ENCODE peak calls at places on chromosomes 16 and 17, in ten cellular contexts. E, X, A, R, T, V, D, Z, K and Q are unnamed samples.

GRCh38 chr17:55037828-55038227 is 69.3 kb downstream of the STXBP4 start:
- DNase-seq in X (no peak), R (no peak), V (no peak), D (no peak), Z (no peak), A (no peak), K (no peak), E (no peak), T (no peak), Q (no peak)

GRCh38 chr16:86406056-86406455 is 104.3 kb upstream of the FOXF1 start:
- DNase-seq in E (no peak), Z (no peak), V (no peak), R (no peak), X (no peak), A (no peak), K (no peak), D (no peak), T (no peak), Q (no peak)

GRCh38 chr17:4948997-4949320 is 629 bp upstream of the PFN1 start:
- DNase-seq in D (peak), E (peak), K (peak), Z (peak), A (no peak), T (peak), X (peak), R (peak), V (peak), Q (peak)

GRCh38 chr17:82203920-82204319 is 8.7 kb downstream of the CCDC57 start:
- DNase-seq in E (no peak), T (no peak), D (no peak), X (no peak), V (no peak), K (no peak), R (no peak), A (no peak), Z (no peak), Q (no peak)

GRCh38 chr16:52309761-52310416 is 237.1 kb downstream of the TOX3 start:
- DNase-seq in K (no peak), R (no peak), X (no peak), A (no peak), D (no peak), V (no peak), E (no peak), T (peak), Z (no peak), Q (no peak)

GRCh38 chr17:5437721-5438317 is 1.1 kb downstream of the C1QBP start:
- DNase-seq in V (no peak), K (no peak), Z (no peak), X (no peak), R (peak), D (no peak), E (no peak), A (no peak), T (no peak), Q (no peak)

GRCh38 chr17:49875690-49876089 is 27.8 kb upstream of the TAC4 start:
- DNase-seq in V (no peak), Z (no peak), T (peak), E (no peak), A (no peak), R (no peak), X (no peak), K (no peak), D (no peak), Q (no peak)

GRCh38 chr17:55609737-55610201 is 98.5 kb upstream of the SMIM36 start:
- DNase-seq in A (no peak), E (no peak), V (peak), K (no peak), D (no peak), T (no peak), R (peak), Z (no peak), X (peak), Q (peak)

GRCh38 chr17:8630227-8630801 is at the start of gene MYH10:
- DNase-seq in D (no peak), Z (no peak), X (peak), R (no peak), K (no peak), T (no peak), A (no peak), E (peak), V (peak), Q (no peak)

GRCh38 chr16:9053006-9053601 is 38.3 kb upstream of the HAPSTR1 start:
- DNase-seq in E (peak), A (peak), R (peak), Z (peak), V (peak), X (peak), K (no peak), D (no peak), T (peak), Q (peak)

GRCh38 chr16:49491111-49491670 is 117.6 kb downstream of the C16orf78 start:
- DNase-seq in D (no peak), K (peak), Z (no peak), R (no peak), T (peak), V (peak), A (no peak), X (no peak), E (peak), Q (no peak)

GRCh38 chr17:80899402-80900268 is 92.0 kb upstream of the CHMP6 start:
- DNase-seq in K (no peak), X (peak), T (peak), Z (no peak), V (no peak), R (peak), D (peak), E (peak), A (peak), Q (peak)

GRCh38 chr17:69592692-69593350 is 178.3 kb downstream of the MAP2K6 start:
- DNase-seq in K (no peak), R (no peak), A (no peak), X (no peak), D (no peak), E (no peak), V (no peak), Z (no peak), T (no peak), Q (no peak)

GRCh38 chr17:50866261-50866949 is at the start of gene TOB1:
- DNase-seq in X (peak), E (peak), T (peak), D (peak), K (peak), Z (peak), A (peak), V (peak), R (peak), Q (peak)

GRCh38 chr17:9918352-9918751 is 13.3 kb upstream of the RCVRN start:
- DNase-seq in A (no peak), K (no peak), V (no peak), R (no peak), T (no peak), E (no peak), D (no peak), Z (no peak), X (no peak), Q (no peak)

GRCh38 chr16:49739381-49739780 is 116.5 kb downstream of the ZNF423 start:
- DNase-seq in Z (no peak), D (no peak), X (no peak), E (no peak), R (no peak), V (no peak), A (peak), K (no peak), T (peak), Q (no peak)

GRCh38 chr17:78735832-78736525 is 46.1 kb downstream of the CYTH1 start:
- DNase-seq in X (peak), A (no peak), D (no peak), R (peak), T (no peak), Z (no peak), E (no peak), V (no peak), K (no peak), Q (no peak)

GRCh38 chr16:2919511-2920255 is 8.0 kb downstream of the FLYWCH1 start:
- DNase-seq in E (no peak), T (peak), A (peak), K (peak), Z (no peak), R (peak), D (peak), X (peak), V (peak), Q (no peak)

GRCh38 chr17:57021226-57021940 is 43.5 kb downstream of the SCPEP1 start:
- DNase-seq in D (no peak), T (no peak), R (no peak), E (peak), Z (no peak), K (peak), X (peak), V (no peak), A (peak), Q (no peak)

GRCh38 chr16:74723224-74723623 is 22.6 kb upstream of the MLKL start:
- DNase-seq in Z (no peak), D (no peak), A (no peak), E (no peak), T (no peak), K (no peak), R (no peak), V (no peak), X (no peak), Q (no peak)

GRCh38 chr17:15934866-15935265 is 10.1 kb upstream of the ADORA2B start:
- DNase-seq in Z (no peak), R (no peak), A (no peak), V (no peak), T (no peak), K (no peak), D (no peak), E (no peak), X (no peak), Q (no peak)

GRCh38 chr17:19727466-19728113 is 11.2 kb upstream of the SLC47A2 start:
- DNase-seq in D (no peak), V (no peak), T (no peak), E (no peak), A (no peak), K (peak), R (peak), Z (peak), X (peak), Q (peak)

GRCh38 chr17:72378414-72379395 is 257.9 kb downstream of the SOX9 start:
- DNase-seq in T (no peak), A (no peak), Z (no peak), V (no peak), E (no peak), X (no peak), K (no peak), R (no peak), D (no peak), Q (no peak)

GRCh38 chr16:50282010-50282538 is 15.7 kb downstream of the ADCY7 start:
- DNase-seq in T (no peak), A (no peak), V (peak), X (peak), E (peak), R (no peak), K (peak), D (peak), Z (no peak), Q (peak)

GRCh38 chr17:83198366-83199341 is 119.2 kb downstream of the METRNL start:
- DNase-seq in A (no peak), T (no peak), R (no peak), E (peak), D (peak), V (peak), X (no peak), K (peak), Z (no peak), Q (peak)

GRCh38 chr17:29596811-29597210 is 3.9 kb downstream of the ANKRD13B start:
- DNase-seq in V (no peak), Z (no peak), D (no peak), K (no peak), X (no peak), E (no peak), T (peak), R (no peak), A (no peak), Q (peak)

GRCh38 chr16:62516001-62516400 is 479.8 kb upstream of the CDH8 start:
- DNase-seq in D (no peak), Z (no peak), X (no peak), K (no peak), R (no peak), E (no peak), V (no peak), T (no peak), A (no peak), Q (no peak)

GRCh38 chr17:29590261-29590978 is 972 bp upstream of the GIT1 start:
- DNase-seq in D (no peak), K (no peak), T (no peak), X (peak), V (no peak), E (peak), A (peak), R (peak), Z (no peak), Q (peak)

GRCh38 chr17:40298726-40299125 is 10.3 kb upstream of the RARA start:
- DNase-seq in V (no peak), R (no peak), X (no peak), T (no peak), Z (no peak), A (no peak), E (no peak), D (no peak), K (no peak), Q (no peak)

DNA sequence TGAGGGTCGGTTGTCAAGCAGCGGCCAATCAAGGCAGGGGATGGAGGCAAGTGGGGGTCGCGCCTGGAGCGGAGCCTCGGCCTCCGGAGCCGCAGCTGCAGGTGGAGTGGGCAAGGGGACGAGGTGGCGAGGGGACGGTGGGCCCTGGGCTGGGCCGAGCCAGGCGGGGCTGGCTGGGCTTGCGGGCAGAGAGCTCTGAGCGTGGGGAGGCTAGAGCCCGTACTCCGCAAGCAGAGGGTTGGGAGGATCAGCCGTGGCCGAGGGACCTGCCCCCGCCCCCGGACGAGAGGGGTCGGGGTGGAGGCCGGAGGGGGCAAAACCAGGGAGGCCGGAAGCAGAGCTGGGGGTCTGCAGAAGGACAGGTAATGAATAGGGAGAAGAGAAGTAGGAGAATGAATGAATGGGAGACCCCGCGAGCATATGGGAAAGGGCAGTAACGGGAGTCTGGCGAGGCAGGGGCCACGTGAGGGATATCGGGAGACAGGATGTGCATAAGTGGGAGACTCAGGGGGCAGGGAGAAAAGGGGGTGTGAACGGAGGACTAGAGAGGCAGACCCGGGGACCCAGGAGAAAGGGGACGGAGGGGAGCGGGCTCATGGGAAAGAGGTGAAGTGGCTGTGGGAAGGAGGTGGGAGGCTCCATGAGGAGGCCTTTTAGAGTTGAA is at the start of gene KATNB1:
- DNase-seq in K (no peak), T (peak), D (peak), E (no peak), Z (no peak), X (no peak), R (no peak), V (no peak), A (no peak), Q (no peak)
- H3K4me3 ChIP-seq in K (peak), T (peak), D (peak), E (peak), Z (peak), X (peak), R (peak), V (peak), A (peak), Q (peak)

GRCh38 chr17:43410557-43411368 is 12.0 kb downstream of the ARL4D start:
- DNase-seq in R (no peak), A (no peak), T (no peak), Z (no peak), V (no peak), E (no peak), K (no peak), D (no peak), X (no peak), Q (peak)

GRCh38 chr17:43411820-43412529 is 13.2 kb downstream of the ARL4D start:
- DNase-seq in A (no peak), E (no peak), K (no peak), R (no peak), V (no peak), X (no peak), Z (no peak), D (no peak), T (no peak), Q (no peak)

GRCh38 chr17:43411369-43411677 is 12.5 kb downstream of the ARL4D start:
- DNase-seq in K (no peak), A (no peak), D (no peak), Z (no peak), E (no peak), T (no peak), R (no peak), V (no peak), X (no peak), Q (no peak)

GRCh38 chr17:43406676-43407645 is 8.2 kb downstream of the ARL4D start:
- DNase-seq in R (peak), E (no peak), X (no peak), D (no peak), K (peak), A (no peak), V (peak), T (peak), Z (peak), Q (no peak)

GRCh38 chr17:43409131-43409530 is 10.3 kb downstream of the ARL4D start:
- DNase-seq in K (no peak), A (no peak), T (no peak), X (no peak), R (no peak), E (no peak), V (no peak), D (no peak), Z (no peak), Q (no peak)
- H3K27ac ChIP-seq in K (no peak), A (peak), T (no peak), X (no peak), R (no peak), E (no peak), V (no peak), D (no peak), Z (no peak), Q (no peak)

GRCh38 chr17:48547839-48548686 is 3.2 kb upstream of the HOXB2 start:
- DNase-seq in R (peak), Z (no peak), T (peak), V (no peak), A (no peak), X (no peak), D (peak), E (no peak), K (no peak), Q (no peak)
- H3K4me3 ChIP-seq in R (no peak), Z (no peak), T (peak), V (no peak), A (no peak), X (peak), D (no peak), E (peak), K (peak), Q (peak)

GRCh38 chr17:75777243-75777922 is 7.2 kb upstream of the UNK start:
- DNase-seq in D (no peak), V (no peak), E (no peak), A (no peak), Z (no peak), R (no peak), X (no peak), T (no peak), K (no peak), Q (no peak)
- H3K27ac ChIP-seq in D (peak), V (no peak), E (peak), A (no peak), Z (no peak), R (no peak), X (peak), T (no peak), K (no peak), Q (peak)

DNA sequence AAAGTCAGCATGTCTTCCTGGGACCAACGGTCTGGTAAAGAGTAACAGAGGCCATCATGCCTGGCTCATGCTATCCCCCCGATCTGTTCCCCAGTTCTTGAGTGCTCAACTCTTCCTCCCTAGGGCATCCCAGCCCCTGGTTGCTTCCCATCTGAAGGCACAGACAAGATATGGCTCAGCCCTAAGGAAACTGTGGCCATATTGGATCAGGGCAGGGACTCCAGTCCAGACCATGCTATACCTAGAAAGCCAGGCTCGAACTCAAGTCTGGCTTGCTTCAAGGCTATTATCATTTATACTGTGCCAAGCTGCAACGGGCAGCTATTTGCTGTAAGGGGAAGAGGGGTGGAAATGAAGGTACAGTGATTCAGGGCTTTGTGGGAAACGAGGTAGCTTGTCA is 2.8 kb downstream of the UBTF start:
- DNase-seq in Z (no peak), X (no peak), V (no peak), R (no peak), A (no peak), T (no peak), D (no peak), K (no peak), E (no peak), Q (no peak)
- H3K4me3 ChIP-seq in Z (no peak), X (no peak), V (no peak), R (no peak), A (no peak), T (no peak), D (no peak), K (no peak), E (no peak), Q (no peak)